ENCODE peak calls at places on chromosomes 6 and 20, in nine cellular contexts. V is Kasumi-1; A is stimulated activated CD8-positive, alpha-beta memory T cell treated with anti-CD3 and anti-CD28 coated beads, Interleukin-2, amount 100 ng/mL, for 1 hour; I is activated CD4-positive, alpha-beta T cell treated with anti-CD3 and anti-CD28 coated beads, Interleukin-2, amount 50 U/mL, for 1 hour; K is stimulated activated CD4-positive, alpha-beta T cell treated with anti-CD3 and anti-CD28 coated beads, Interleukin-1b, Interleukin-23, amount 100 ng/mL, for 24 hours; D is lung; G is NCI-H460; U is iris pigment epithelial cell; C is AG08396. N is an unnamed sample.

GRCh38 chr20:25197173-25197869 is 1.8 kb downstream of the ENTPD6 start:
- DNase-seq in V (no peak), A (no peak), I (peak), K (no peak), D (no peak), G (no peak), U (no peak), C (no peak), N (no peak)

GRCh38 chr6:164085552-164086325 is 671.2 kb downstream of the QKI start:
- DNase-seq in V (no peak), A (no peak), I (no peak), K (no peak), D (no peak), G (no peak), U (peak), C (peak), N (no peak)

GRCh38 chr6:169407338-169407737 is 153.7 kb upstream of the THBS2 start:
- DNase-seq in V (no peak), A (no peak), I (no peak), K (no peak), D (no peak), G (no peak), U (no peak), C (no peak), N (no peak)

GRCh38 chr6:56992703-56993102 is 37.8 kb downstream of the BEND6 start:
- DNase-seq in V (no peak), A (no peak), I (no peak), K (no peak), D (no peak), G (no peak), U (no peak), C (no peak), N (no peak)

GRCh38 chr20:58130156-58130555 is 98.3 kb downstream of the ANKRD60 start:
- DNase-seq in V (no peak), A (no peak), I (no peak), K (no peak), D (no peak), G (no peak), U (no peak), C (no peak), N (no peak)

GRCh38 chr6:107264357-107264831 is 149.1 kb upstream of the BEND3 start:
- DNase-seq in V (no peak), A (no peak), I (no peak), K (no peak), D (no peak), G (no peak), U (peak), C (peak), N (no peak)

GRCh38 chr6:139776051-139776450 is 401.6 kb upstream of the CITED2 start:
- DNase-seq in V (no peak), A (no peak), I (no peak), K (no peak), D (no peak), G (no peak), U (no peak), C (no peak), N (no peak)

GRCh38 chr6:152121910-152122309 is 314.4 kb downstream of the ESR1 start:
- DNase-seq in V (no peak), A (no peak), I (no peak), K (no peak), D (no peak), G (no peak), U (no peak), C (no peak), N (no peak)

GRCh38 chr6:135722679-135723078 is 128.8 kb upstream of the PDE7B start:
- DNase-seq in V (no peak), A (no peak), I (no peak), K (no peak), D (no peak), G (peak), U (peak), C (peak), N (peak)

GRCh38 chr6:169893624-169894023 is 142.2 kb downstream of the ERMARD start:
- DNase-seq in V (no peak), A (no peak), I (no peak), K (no peak), D (no peak), G (no peak), U (no peak), C (no peak), N (no peak)

GRCh38 chr6:157106487-157106886 is 216.8 kb downstream of the TMEM242 start:
- DNase-seq in V (no peak), A (no peak), I (no peak), K (no peak), D (no peak), G (no peak), U (peak), C (peak), N (no peak)

GRCh38 chr6:84016029-84016428 is 17.5 kb upstream of the MRAP2 start:
- DNase-seq in V (no peak), A (no peak), I (no peak), K (no peak), D (no peak), G (no peak), U (no peak), C (no peak), N (no peak)

GRCh38 chr20:45962031-45962755 is 9.8 kb downstream of the ZNF335 start:
- DNase-seq in V (no peak), A (no peak), I (no peak), K (no peak), D (no peak), G (no peak), U (no peak), C (no peak), N (no peak)

GRCh38 chr20:1905693-1906092 is 10.5 kb downstream of the SIRPA start:
- DNase-seq in V (no peak), A (no peak), I (no peak), K (no peak), D (no peak), G (no peak), U (no peak), C (no peak), N (no peak)

GRCh38 chr20:43710370-43711044 is 16.3 kb downstream of the GTSF1L start:
- DNase-seq in V (no peak), A (no peak), I (no peak), K (no peak), D (no peak), G (no peak), U (no peak), C (no peak), N (no peak)

GRCh38 chr20:60123096-60123495 is 164.9 kb downstream of the CDH26 start:
- DNase-seq in V (no peak), A (no peak), I (no peak), K (no peak), D (no peak), G (no peak), U (no peak), C (no peak), N (no peak)

GRCh38 chr6:89385156-89385667 is 26.9 kb downstream of the RRAGD start:
- DNase-seq in V (no peak), A (no peak), I (no peak), K (no peak), D (no peak), G (no peak), U (peak), C (no peak), N (no peak)

GRCh38 chr6:106488494-106489369 is 128.2 kb downstream of the CRYBG1 start:
- DNase-seq in V (peak), A (no peak), I (no peak), K (no peak), D (no peak), G (no peak), U (peak), C (no peak), N (no peak)

GRCh38 chr20:22371843-22372242 is 212.5 kb downstream of the FOXA2 start:
- DNase-seq in V (no peak), A (no peak), I (no peak), K (no peak), D (no peak), G (no peak), U (no peak), C (no peak), N (no peak)

GRCh38 chr20:57103146-57103800 is 163.2 kb downstream of the BMP7 start:
- DNase-seq in V (no peak), A (no peak), I (no peak), K (no peak), D (no peak), G (no peak), U (no peak), C (no peak), N (no peak)

GRCh38 chr6:170004585-170005210 is 253.3 kb downstream of the ERMARD start:
- DNase-seq in V (no peak), A (no peak), I (no peak), K (no peak), D (no peak), G (no peak), U (no peak), C (no peak), N (no peak)

GRCh38 chr6:45533394-45533793 is 155.7 kb upstream of the SUPT3H start:
- DNase-seq in V (no peak), A (no peak), I (no peak), K (no peak), D (no peak), G (no peak), U (no peak), C (no peak), N (peak)

GRCh38 chr6:149197482-149197881 is 120.0 kb upstream of the TAB2 start:
- DNase-seq in V (no peak), A (no peak), I (no peak), K (no peak), D (no peak), G (no peak), U (no peak), C (no peak), N (no peak)

GRCh38 chr6:129209355-129209754 is 326.4 kb downstream of the LAMA2 start:
- DNase-seq in V (no peak), A (no peak), I (no peak), K (no peak), D (no peak), G (no peak), U (peak), C (no peak), N (no peak)

GRCh38 chr6:35583893-35584688 is 71.4 kb upstream of the TULP1 start:
- DNase-seq in V (peak), A (peak), I (peak), K (peak), D (peak), G (peak), U (peak), C (peak), N (peak)

GRCh38 chr20:7736336-7736735 is 203.9 kb downstream of the HAO1 start:
- DNase-seq in V (no peak), A (no peak), I (no peak), K (no peak), D (no peak), G (no peak), U (no peak), C (no peak), N (peak)

GRCh38 chr20:62548483-62548882 is 72.7 kb upstream of the GATA5 start:
- DNase-seq in V (no peak), A (no peak), I (no peak), K (no peak), D (no peak), G (no peak), U (no peak), C (no peak), N (no peak)

GRCh38 chr20:5714261-5715041 is 35.8 kb upstream of the SHLD1 start:
- DNase-seq in V (peak), A (peak), I (peak), K (no peak), D (no peak), G (no peak), U (peak), C (no peak), N (no peak)

GRCh38 chr20:4811257-4811656 is 89.5 kb downstream of the PRND start:
- DNase-seq in V (no peak), A (no peak), I (no peak), K (no peak), D (no peak), G (no peak), U (no peak), C (no peak), N (no peak)

GRCh38 chr6:137851669-137852068 is 15.4 kb upstream of the TNFAIP3 start:
- DNase-seq in V (no peak), A (no peak), I (no peak), K (no peak), D (no peak), G (no peak), U (no peak), C (no peak), N (no peak)

GRCh38 chr6:56370127-56370540 is 122.8 kb upstream of the COL21A1 start:
- DNase-seq in V (no peak), A (no peak), I (no peak), K (no peak), D (peak), G (peak), U (peak), C (peak), N (no peak)

GRCh38 chr6:18126116-18126515 is 3.6 kb upstream of the NHLRC1 start:
- DNase-seq in V (no peak), A (no peak), I (no peak), K (no peak), D (no peak), G (no peak), U (no peak), C (no peak), N (peak)